ENCODE peak calls at places on chromosomes 1 and 21, in seven cellular contexts. M is astrocyte, K is endodermal cell, B is prostate gland, H is DND-41, A is HCT116, F is adrenal gland. R is an unnamed sample. For H3K36me3, the result is how much of the 10 kb centered on the place peaks cover.

GRCh38 chr1:151949371-151950193 is 40.3 kb upstream of the THEM4 start:
- DNase-seq in M (no peak), K (no peak), B (no peak), H (no peak), A (no peak), F (peak), R (no peak)

GRCh38 chr1:210144736-210145135 is 87.9 kb upstream of the SERTAD4 start:
- DNase-seq in M (no peak), K (no peak), B (no peak), H (no peak), A (no peak), F (no peak), R (peak)

GRCh38 chr1:246092136-246092535 is 414.9 kb downstream of the SMYD3 start:
- DNase-seq in M (no peak), K (no peak), B (no peak), H (no peak), A (no peak), F (no peak), R (no peak)

GRCh38 chr1:219293440-219293839 is 119.8 kb downstream of the LYPLAL1 start:
- DNase-seq in M (no peak), K (no peak), B (no peak), H (no peak), A (no peak), F (no peak), R (no peak)

GRCh38 chr1:37692834-37693175 is 489 bp downstream of the CDCA8 start:
- DNase-seq in M (no peak), K (no peak), B (peak), H (no peak), A (no peak), F (no peak), R (no peak)

GRCh38 chr1:109897244-109897955 is 13.2 kb upstream of the CSF1 start:
- DNase-seq in M (no peak), K (no peak), B (no peak), H (no peak), A (no peak), F (no peak), R (peak)

GRCh38 chr1:32816676-32817158 is 441 bp downstream of the YARS1 start:
- DNase-seq in M (no peak), K (no peak), B (no peak), H (no peak), A (no peak), F (peak), R (peak)

GRCh38 chr1:113804421-113805255 is 7.6 kb downstream of the RSBN1 start:
- DNase-seq in M (peak), K (no peak), B (no peak), H (no peak), A (peak), F (no peak), R (peak)

GRCh38 chr1:55386456-55386855 is 171.3 kb upstream of the USP24 start:
- DNase-seq in M (no peak), K (no peak), B (no peak), H (no peak), A (no peak), F (no peak), R (no peak)

GRCh38 chr1:65924471-65924870 is 131.8 kb downstream of the PDE4B start:
- DNase-seq in M (peak), K (no peak), B (no peak), H (no peak), A (no peak), F (no peak), R (peak)

GRCh38 chr1:53180226-53180625 is 16.4 kb upstream of the CPT2 start:
- DNase-seq in M (peak), K (no peak), B (no peak), H (no peak), A (no peak), F (no peak), R (no peak)

GRCh38 chr1:183023601-183024351 is 556 bp downstream of the LAMC1 start:
- DNase-seq in M (no peak), K (peak), B (peak), H (no peak), A (peak), F (peak), R (peak)

GRCh38 chr21:35556536-35556935 is 503.8 kb downstream of the SETD4 start:
- DNase-seq in M (no peak), K (no peak), B (no peak), H (no peak), A (no peak), F (no peak), R (no peak)

GRCh38 chr1:98839840-98840239 is 164.8 kb downstream of the PLPPR5 start:
- DNase-seq in M (no peak), K (no peak), B (no peak), H (no peak), A (no peak), F (no peak), R (peak)

GRCh38 chr1:34794790-34795180 is 2.0 kb downstream of the GJA4 start:
- DNase-seq in M (no peak), K (no peak), B (no peak), H (no peak), A (no peak), F (no peak), R (no peak)

GRCh38 chr1:51284487-51284954 is 45.8 kb downstream of the TTC39A start:
- DNase-seq in M (peak), K (no peak), B (no peak), H (no peak), A (peak), F (peak), R (no peak)

GRCh38 chr1:234262007-234262753 is 111.1 kb upstream of the COA6 start:
- DNase-seq in M (no peak), K (peak), B (no peak), H (no peak), A (no peak), F (no peak), R (peak)

GRCh38 chr1:226719596-226720386 is 19.3 kb downstream of the ITPKB start:
- DNase-seq in M (no peak), K (peak), B (no peak), H (no peak), A (no peak), F (no peak), R (no peak)

GRCh38 chr1:228010921-228011320 is 4.1 kb downstream of the WNT3A start:
- DNase-seq in M (no peak), K (no peak), B (no peak), H (no peak), A (no peak), F (no peak), R (no peak)

GRCh38 chr1:153395136-153395685 is 4.3 kb upstream of the S100A8 start:
- DNase-seq in M (no peak), K (peak), B (no peak), H (no peak), A (no peak), F (peak), R (peak)

GRCh38 chr21:33300701-33301631 is 23.8 kb upstream of the IFNAR1 start:
- DNase-seq in M (no peak), K (no peak), B (peak), H (peak), A (no peak), F (no peak), R (no peak)

GRCh38 chr1:19313961-19314882 is 2.1 kb downstream of the SLC66A1 start:
- DNase-seq in M (no peak), K (no peak), B (no peak), H (no peak), A (no peak), F (no peak), R (peak)

GRCh38 chr1:31706384-31707058 is 2.7 kb upstream of the COL16A1 start:
- DNase-seq in M (no peak), K (no peak), B (no peak), H (no peak), A (no peak), F (no peak), R (no peak)

GRCh38 chr1:184568148-184568547 is 181.3 kb downstream of the C1orf21 start:
- DNase-seq in M (no peak), K (no peak), B (no peak), H (no peak), A (no peak), F (no peak), R (no peak)

GRCh38 chr1:182625716-182626504 is 21.7 kb upstream of the RGS16 start:
- DNase-seq in M (no peak), K (no peak), B (no peak), H (no peak), A (no peak), F (no peak), R (peak)

GRCh38 chr1:43503534-43503933 is 27.1 kb upstream of the PTPRF start:
- DNase-seq in M (no peak), K (no peak), B (no peak), H (no peak), A (no peak), F (no peak), R (no peak)

GRCh38 chr1:32817815-32818786 is 648 bp downstream of the S100PBP start:
- DNase-seq in M (peak), K (peak), B (peak), H (peak), A (peak), F (peak), R (peak)

GRCh38 chr1:65469889-65470340 is 49.4 kb downstream of the LEPR start:
- DNase-seq in M (peak), K (no peak), B (no peak), H (no peak), A (no peak), F (no peak), R (no peak)

GRCh38 chr1:230459463-230459862 is 33.3 kb upstream of the PGBD5 start:
- DNase-seq in M (peak), K (no peak), B (no peak), H (no peak), A (no peak), F (peak), R (peak)

GRCh38 chr1:153543738-153544135 is 1.9 kb downstream of the S100A4 start:
- DNase-seq in M (no peak), K (no peak), B (no peak), H (no peak), A (no peak), F (no peak), R (no peak)

GRCh38 chr1:26744075-26744958 is 43.4 kb upstream of the PIGV start:
- DNase-seq in M (peak), K (peak), B (peak), H (peak), A (peak), F (peak), R (peak)

GRCh38 chr1:190754769-190755168 is 277.1 kb upstream of the BRINP3 start:
- DNase-seq in M (peak), K (no peak), B (no peak), H (no peak), A (peak), F (no peak), R (peak)

GRCh38 chr1:41365320-41365633 is 4.0 kb downstream of the FOXO6 start:
- DNase-seq in M (no peak), K (no peak), B (no peak), H (no peak), A (no peak), F (no peak), R (no peak)

GRCh38 chr1:224338150-224338838 is 8.3 kb upstream of the NVL start:
- DNase-seq in M (no peak), K (no peak), B (no peak), H (no peak), A (no peak), F (no peak), R (peak)

GRCh38 chr1:200029035-200029623 is 1.6 kb downstream of the NR5A2 start:
- DNase-seq in M (no peak), K (peak), B (peak), H (no peak), A (peak), F (no peak), R (peak)

GRCh38 chr1:60978421-60979357 is 103.7 kb upstream of the NFIA start:
- DNase-seq in M (no peak), K (peak), B (peak), H (peak), A (no peak), F (peak), R (peak)

GRCh38 chr1:85612704-85613361 is 32.3 kb downstream of the CCN1 start:
- DNase-seq in M (peak), K (peak), B (no peak), H (no peak), A (no peak), F (peak), R (peak)
- TF ChIP-seq CTCF in M (peak), K (peak), B (no peak), H (peak), A (peak), F (peak), R (peak)

GRCh38 chr1:21680918-21681317 is 11.8 kb upstream of the RAP1GAP start:
- DNase-seq in M (peak), K (no peak), B (no peak), H (no peak), A (no peak), F (peak), R (no peak)
- H3K36me3 ChIP-seq in M (under half), K (half or more), B (under half), H (half or more), A (under half), F (under half), R (under half)

GRCh38 chr1:25011966-25012625 is 82.0 kb upstream of the RUNX3 start:
- DNase-seq in M (no peak), K (no peak), B (peak), H (no peak), A (no peak), F (no peak), R (peak)
- TF ChIP-seq CTCF in M (no peak), K (no peak), B (no peak), H (no peak), A (no peak), F (no peak), R (no peak)

GRCh38 chr1:248849152-248849551 is 9.7 kb downstream of the ZNF692 start:
- DNase-seq in M (no peak), K (peak), B (no peak), H (no peak), A (no peak), F (no peak), R (no peak)

GRCh38 chr1:248850124-248850523 is 8.8 kb downstream of the ZNF692 start:
- DNase-seq in M (no peak), K (peak), B (no peak), H (no peak), A (no peak), F (no peak), R (no peak)

GRCh38 chr1:248851390-248851789 is 7.5 kb downstream of the ZNF692 start:
- DNase-seq in M (no peak), K (peak), B (no peak), H (no peak), A (no peak), F (no peak), R (no peak)

GRCh38 chr1:248849637-248850036 is 9.2 kb downstream of the ZNF692 start:
- DNase-seq in M (no peak), K (peak), B (no peak), H (no peak), A (no peak), F (no peak), R (no peak)

GRCh38 chr1:248850536-248851251 is 8.2 kb downstream of the ZNF692 start:
- DNase-seq in M (no peak), K (peak), B (no peak), H (no peak), A (no peak), F (no peak), R (no peak)
- H3K36me3 ChIP-seq in M (under half), K (half or more), B (under half), H (half or more), A (under half), F (under half), R (under half)

DNA sequence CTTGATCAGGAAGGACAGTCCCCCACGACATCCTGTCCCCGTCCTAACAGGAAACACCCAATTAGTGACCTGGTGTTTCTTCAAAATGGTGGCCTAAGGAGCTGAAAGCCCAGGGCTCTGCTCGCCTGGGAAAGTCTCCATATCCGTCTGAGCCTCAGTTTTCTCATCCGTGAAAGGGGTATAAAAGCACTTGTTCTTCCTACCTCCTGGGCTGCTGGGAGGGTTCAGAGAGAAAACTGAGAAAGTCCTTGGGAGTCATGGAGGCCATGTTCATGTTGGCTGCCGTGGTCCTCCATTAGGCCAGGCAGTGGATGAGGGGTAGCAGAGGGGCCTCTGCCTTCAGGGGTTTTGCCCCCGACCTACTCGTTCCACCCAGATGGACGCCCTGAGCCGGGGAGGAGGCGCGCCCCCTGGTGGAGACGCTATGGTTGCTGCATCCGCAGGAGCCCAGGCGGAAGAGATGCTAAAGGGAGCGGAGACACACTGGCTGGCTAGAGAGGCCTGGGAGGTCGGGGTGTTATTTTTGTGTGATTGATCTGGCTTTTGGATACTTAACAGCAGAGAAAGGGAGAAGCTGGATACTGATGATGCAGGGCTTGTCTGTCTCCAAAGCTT is 113.5 kb downstream of the PRDM2 start:
- DNase-seq in M (no peak), K (peak), B (no peak), H (peak), A (no peak), F (peak), R (no peak)
- TF ChIP-seq CTCF in M (peak), K (peak), B (peak), H (peak), A (peak), F (peak), R (peak)

DNA sequence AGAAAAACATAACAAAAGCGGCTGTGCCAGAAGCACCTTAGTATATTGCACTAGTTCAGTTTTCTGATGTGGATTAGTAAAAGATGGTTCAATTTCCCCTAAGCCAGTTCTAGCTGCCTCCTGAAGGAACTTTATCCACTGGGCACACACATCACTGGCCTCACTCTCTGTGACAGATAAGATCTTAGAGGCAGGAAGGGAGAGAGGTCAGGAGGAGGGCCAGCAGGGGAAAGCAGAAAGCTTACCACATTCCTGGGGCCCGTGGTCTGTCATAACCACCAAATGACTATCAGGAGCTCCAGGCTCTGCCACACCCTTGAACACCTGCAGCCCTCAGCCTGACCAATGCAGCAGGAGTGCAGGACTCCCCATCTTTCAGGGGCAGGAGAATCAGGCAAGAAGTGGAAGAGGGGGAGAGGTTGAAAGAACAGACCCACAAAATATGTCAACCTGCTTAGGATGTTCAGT is 37.8 kb downstream of the LRRC71 start:
- DNase-seq in M (no peak), K (no peak), B (no peak), H (no peak), A (no peak), F (no peak), R (no peak)
- H3K36me3 ChIP-seq in M (under half), K (half or more), B (under half), H (under half), A (under half), F (under half), R (under half)

R was measured in bronchial epithelial cell.